ENCODE peak calls at places on chromosomes 16 and 17, in seven cellular contexts. F, H, T, B, J, G and P are unnamed samples.
A peak's percentile ranks its signal among the peaks of the same experiment; 100 is the strongest.

GRCh38 chr17:21352221-21352980 is 23.8 kb upstream of the KCNJ12 start:
- DNase-seq in J (peak; percentile 61), T (peak; percentile 57), G (no peak), F (no peak), H (no peak), B (no peak), P (no peak)

GRCh38 chr17:60103957-60104356 is 25.2 kb upstream of the HEATR6 start:
- DNase-seq in B (peak; percentile 16), T (no peak), F (no peak), G (no peak), H (no peak), J (no peak), P (no peak)

GRCh38 chr16:51440096-51440495 is 289.0 kb upstream of the SALL1 start:
- DNase-seq in F (no peak), G (no peak), B (peak; percentile 12), T (no peak), H (no peak), J (no peak), P (no peak)

GRCh38 chr17:7589891-7590611 is at the start of gene SOX15:
- DNase-seq in J (no peak), B (peak; percentile 68), F (no peak), H (no peak), G (no peak), T (no peak), P (no peak)

GRCh38 chr16:3554351-3554928 is 22.8 kb downstream of the NLRC3 start:
- DNase-seq in G (no peak), H (no peak), F (no peak), J (no peak), T (no peak), B (no peak), P (peak; percentile 31)

GRCh38 chr17:55704412-55704811 is 18.3 kb downstream of the TMEM100 start:
- DNase-seq in H (no peak), B (no peak), G (no peak), T (no peak), J (no peak), F (no peak), P (no peak)

GRCh38 chr17:77425791-77426641 is 285.2 kb downstream of the SEC14L1 start:
- DNase-seq in H (peak; percentile 80), J (peak; percentile 80), G (no peak), B (peak; percentile 83), F (no peak), T (no peak), P (no peak)

GRCh38 chr17:70144260-70144846 is 25.0 kb upstream of the KCNJ2 start:
- DNase-seq in T (no peak), G (peak; percentile 21), J (no peak), B (peak; percentile 56), H (no peak), F (peak; percentile 55), P (no peak)

GRCh38 chr17:56681561-56682266 is 88.2 kb downstream of the NOG start:
- DNase-seq in H (no peak), T (no peak), F (no peak), J (no peak), G (no peak), B (peak; percentile 90), P (no peak)

GRCh38 chr17:64994781-64995538 is 61.6 kb downstream of the GNA13 start:
- DNase-seq in H (no peak), F (no peak), G (no peak), T (no peak), B (no peak), J (no peak), P (no peak)

GRCh38 chr17:18319604-18320256 is 4.6 kb downstream of the SMCR8 start:
- DNase-seq in F (peak; percentile 31), G (peak; percentile 76), B (peak; percentile 90), T (no peak), J (no peak), H (no peak), P (no peak)

GRCh38 chr17:66507103-66507923 is 204.9 kb downstream of the PRKCA start:
- DNase-seq in J (no peak), B (peak; percentile 91), T (no peak), F (no peak), H (no peak), G (peak; percentile 62), P (no peak)

GRCh38 chr16:70746040-70746707 is 54.8 kb downstream of the VAC14 start:
- DNase-seq in T (peak; percentile 88), F (peak; percentile 40), J (peak; percentile 94), B (peak; percentile 99), H (peak; percentile 80), G (peak; percentile 87), P (peak; percentile 83)

GRCh38 chr16:31461921-31462804 is 2.9 kb downstream of the ARMC5 start:
- DNase-seq in H (no peak), J (peak; percentile 62), F (no peak), B (no peak), T (peak; percentile 64), G (no peak), P (no peak)

GRCh38 chr17:58504826-58505351 is 9.5 kb downstream of the MTMR4 start:
- DNase-seq in J (no peak), B (no peak), H (no peak), T (no peak), F (no peak), G (no peak), P (no peak)

GRCh38 chr17:4658478-4659305 is 17.2 kb upstream of the ALOX15 start:
- DNase-seq in T (peak; percentile 7), F (no peak), G (no peak), J (no peak), B (peak; percentile 41), H (no peak), P (no peak)

GRCh38 chr17:82103588-82104451 is 5.8 kb upstream of the FASN start:
- DNase-seq in F (peak; percentile 18), J (peak; percentile 91), H (peak; percentile 84), B (peak; percentile 27), G (peak; percentile 85), T (peak; percentile 89), P (no peak)

GRCh38 chr17:11467639-11468038 is 130.6 kb upstream of the DNAH9 start:
- DNase-seq in J (no peak), H (no peak), B (no peak), T (no peak), F (no peak), G (no peak), P (no peak)

GRCh38 chr16:23069844-23070243 is 79.4 kb downstream of the USP31 start:
- DNase-seq in G (no peak), F (no peak), J (no peak), B (no peak), H (no peak), T (no peak), P (no peak)

GRCh38 chr17:44308865-44309264 is 464 bp downstream of the RUNDC3A start:
- DNase-seq in H (no peak), T (no peak), F (no peak), G (no peak), B (no peak), J (no peak), P (no peak)
- H3K27ac ChIP-seq in H (no peak overlapping the region), T (no peak overlapping the region), F (no peak overlapping the region), G (no peak overlapping the region), B (no peak overlapping the region), J (no peak overlapping the region), P (no peak overlapping the region)

GRCh38 chr16:27236635-27237228 is 31.8 kb downstream of the NSMCE1 start:
- DNase-seq in B (no peak), T (no peak), G (no peak), F (no peak), H (no peak), J (peak; percentile 31), P (peak; percentile 23)
- H3K4me1 ChIP-seq in B (peaks cover 32% of the 10 kb centered on the region), T (peaks cover 63% of the 10 kb centered on the region), G (peaks cover 32% of the 10 kb centered on the region), F (peaks cover 2% of the 10 kb centered on the region), H (peaks cover 7% of the 10 kb centered on the region), J (peaks cover 45% of the 10 kb centered on the region), P (peaks cover 15% of the 10 kb centered on the region)

DNA sequence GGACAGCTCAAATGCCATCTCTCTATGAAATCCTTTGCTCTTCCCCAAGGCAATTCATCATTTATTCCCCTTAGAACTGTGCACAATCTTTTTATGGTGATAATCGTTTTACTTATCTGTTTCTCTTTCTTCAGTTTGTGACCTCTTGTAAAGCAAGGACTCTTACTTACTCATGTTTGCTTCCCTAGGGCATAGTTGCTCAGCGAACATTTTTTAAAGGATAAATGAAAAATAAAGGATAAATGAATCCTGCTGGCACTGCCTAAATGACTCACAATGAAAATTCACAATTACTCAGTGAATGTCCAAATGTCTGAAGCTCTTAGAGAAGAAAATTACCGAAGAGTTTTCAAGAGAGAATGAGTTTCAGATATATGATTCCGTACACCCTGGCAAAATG is 671.7 kb downstream of the CDH11 start:
- DNase-seq in B (peak; percentile 82), J (no peak), T (no peak), F (no peak), H (no peak), G (no peak), P (no peak)
- H3K4me3 ChIP-seq in B (peak overlapping the region; percentile 26), J (no peak overlapping the region), T (no peak overlapping the region), F (no peak overlapping the region), H (no peak overlapping the region), G (no peak overlapping the region), P (no peak overlapping the region)

GRCh38 chr16:28538733-28539596 is at the start of gene NUPR1:
- DNase-seq in F (peak; percentile 19), G (peak; percentile 97), H (peak; percentile 99), B (peak; percentile 98), T (peak; percentile 93), J (peak; percentile 99), P (peak; percentile 87)
- H3K27ac ChIP-seq in F (no peak within 1 kb of the TSS), G (peak within 1 kb of the TSS; percentile 95), H (peak within 1 kb of the TSS; percentile 99), B (peak within 1 kb of the TSS; percentile 86), T (peak within 1 kb of the TSS; percentile 94), J (peak within 1 kb of the TSS; percentile 96), P (peak within 1 kb of the TSS; percentile 92)

DNA sequence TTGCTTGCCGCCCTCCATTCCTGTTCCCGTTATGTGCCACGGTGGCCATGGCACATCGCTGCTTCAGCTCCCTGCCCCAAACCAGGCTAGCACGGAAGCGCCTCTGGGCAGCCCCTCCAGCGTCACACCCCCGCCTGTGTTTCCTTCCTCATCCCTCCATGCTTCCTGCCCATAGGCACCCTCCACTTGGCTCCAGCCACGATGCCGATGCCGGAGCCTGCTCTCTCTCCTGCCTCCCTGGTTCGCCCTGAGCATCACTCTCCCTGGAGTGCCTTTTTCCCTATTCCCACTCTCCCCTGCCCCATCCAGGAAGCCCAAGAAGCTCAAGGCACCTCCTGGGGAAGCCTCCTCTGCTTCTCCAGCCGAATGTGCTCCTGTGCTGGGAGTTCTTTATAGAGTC is 3.2 kb upstream of the ARHGAP23 start:
- DNase-seq in H (no peak), B (no peak), F (no peak), G (no peak), T (no peak), J (no peak), P (no peak)
- H3K4me1 ChIP-seq in H (peaks cover 10% of the 10 kb centered on the region), B (peaks cover 25% of the 10 kb centered on the region), F (no peaks in the 10 kb centered on the region), G (peaks cover 54% of the 10 kb centered on the region), T (peaks cover 44% of the 10 kb centered on the region), J (peaks cover 72% of the 10 kb centered on the region), P (peaks cover 48% of the 10 kb centered on the region)

DNA sequence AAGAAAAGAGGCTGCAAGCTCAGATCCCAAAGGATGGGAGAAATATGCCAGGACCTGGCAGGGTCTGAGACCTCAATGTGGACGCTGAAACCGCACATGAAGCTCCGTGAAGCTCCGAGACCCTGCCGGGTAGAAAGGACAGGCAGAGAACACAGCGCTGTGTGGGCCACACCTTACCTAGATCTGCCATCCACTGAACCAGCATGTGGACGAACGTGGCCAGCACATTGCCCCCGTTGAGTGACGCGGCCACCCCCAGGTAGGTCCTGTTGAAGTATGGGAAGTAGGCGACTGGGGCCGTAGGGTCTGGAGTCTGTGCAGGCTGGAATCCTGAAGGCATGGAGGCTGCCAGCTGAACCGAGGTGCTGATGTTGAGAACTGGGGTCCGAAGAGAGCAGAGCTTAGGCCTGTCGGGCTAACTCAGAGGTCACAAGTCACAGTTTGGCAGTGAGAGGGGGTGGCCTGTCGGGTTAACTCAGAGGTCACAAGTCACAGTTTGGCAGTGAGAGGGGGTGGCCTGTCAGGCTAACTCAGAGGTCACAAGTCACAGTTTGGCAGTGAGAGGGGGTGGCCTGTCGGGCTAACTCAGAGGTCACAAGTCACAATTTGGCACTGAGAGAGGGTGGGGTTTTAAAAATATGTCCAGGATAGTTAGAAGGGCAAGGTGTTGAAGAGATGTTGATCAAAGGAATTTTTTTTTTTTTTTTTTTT is 6.1 kb upstream of the TRPV1 start:
- DNase-seq in F (no peak), J (no peak), T (no peak), H (no peak), G (no peak), B (no peak), P (no peak)
- H3K4me3 ChIP-seq in F (no peak overlapping the region), J (no peak overlapping the region), T (no peak overlapping the region), H (no peak overlapping the region), G (no peak overlapping the region), B (no peak overlapping the region), P (no peak overlapping the region)